ENCODE peak calls at places on chromosomes 3 and 15, in four cellular contexts. E is fibroblast of gingiva, N is HT1080, Y is lung. K is an unnamed sample.
A peak's percentile ranks its signal among the peaks of the same experiment; 100 is the strongest.

GRCh38 chr3:169232863-169233262 is 430.6 kb downstream of the MECOM start:
- DNase-seq in Y (no peak), E (peak; percentile 8), N (peak; percentile 78), K (no peak)

GRCh38 chr15:24848050-24848449 is 106.7 kb upstream of the SNRPN start:
- DNase-seq in Y (no peak), E (peak; percentile 6), N (no peak), K (no peak)

GRCh38 chr15:50652671-50653070 is 33.9 kb downstream of the TRPM7 start:
- DNase-seq in Y (no peak), E (no peak), N (no peak), K (no peak)

GRCh38 chr3:111810909-111811308 is 48.2 kb upstream of the PHLDB2 start:
- DNase-seq in N (peak; percentile 91), Y (no peak), E (peak; percentile 65), K (no peak)

GRCh38 chr3:139620438-139620837 is 57.3 kb downstream of the NMNAT3 start:
- DNase-seq in Y (no peak), E (no peak), N (no peak), K (no peak)

GRCh38 chr15:31396881-31397560 is 70.4 kb downstream of the KLF13 start:
- DNase-seq in Y (peak; percentile 91), N (peak; percentile 63), E (peak; percentile 88), K (no peak)

GRCh38 chr15:55789066-55789660 is 46.2 kb upstream of the PRTG start:
- DNase-seq in E (no peak), N (peak; percentile 8), Y (no peak), K (no peak)

GRCh38 chr15:66601521-66601920 is 35.7 kb upstream of the LCTL start:
- DNase-seq in N (no peak), Y (no peak), E (no peak), K (no peak)

GRCh38 chr15:98277602-98278001 is 317.1 kb downstream of the ARRDC4 start:
- DNase-seq in E (no peak), N (no peak), Y (no peak), K (no peak)

K was measured in kidney epithelial cell.